ENCODE peak calls at places on chromosomes 7 and 10, in six cellular contexts. H is IMR-90, I is H9, D is neuronal stem cell, G is trophoblast cell, O is H1. Y is an unnamed sample.

GRCh38 chr7:130374507-130374906 is 5.8 kb upstream of the CPA1 start:
- DNase-seq in D (no peak), G (no peak), H (no peak), O (no peak), I (no peak), Y (no peak)

GRCh38 chr10:17412323-17412722 is 42.1 kb downstream of the ST8SIA6 start:
- DNase-seq in I (peak), O (no peak), G (no peak), D (no peak), H (no peak), Y (no peak)

GRCh38 chr7:2043316-2044039 is 189.3 kb downstream of the MAD1L1 start:
- DNase-seq in O (no peak), G (no peak), H (no peak), I (no peak), D (no peak), Y (no peak)

GRCh38 chr10:48901152-48901705 is 38.4 kb downstream of the LRRC18 start:
- DNase-seq in I (no peak), H (no peak), D (no peak), G (no peak), O (peak), Y (no peak)

GRCh38 chr7:139570119-139570518 is 46.6 kb downstream of the CLEC2L start:
- DNase-seq in G (peak), D (peak), H (no peak), I (no peak), O (no peak), Y (no peak)

GRCh38 chr10:31928531-31929259 is at the start of gene ARHGAP12:
- DNase-seq in I (peak), D (peak), G (peak), O (peak), H (peak), Y (peak)

GRCh38 chr7:14340415-14341079 is 351.1 kb upstream of the ETV1 start:
- DNase-seq in I (no peak), D (no peak), G (no peak), O (no peak), H (no peak), Y (no peak)

GRCh38 chr10:122154733-122155366 is 116.2 kb upstream of the BTBD16 start:
- DNase-seq in I (peak), G (no peak), H (peak), D (no peak), O (no peak), Y (peak)

GRCh38 chr7:149171894-149172533 is 23.3 kb upstream of the ZNF282 start:
- DNase-seq in G (peak), I (no peak), O (no peak), D (no peak), H (peak), Y (peak)

GRCh38 chr7:140008755-140009610 is 53.8 kb downstream of the PARP12 start:
- DNase-seq in I (no peak), D (no peak), G (no peak), H (no peak), O (no peak), Y (no peak)

GRCh38 chr7:154569916-154570315 is 433.0 kb downstream of the PAXIP1 start:
- DNase-seq in O (no peak), I (no peak), H (no peak), D (no peak), G (no peak), Y (no peak)

GRCh38 chr10:97875391-97875790 is 25.7 kb downstream of the GOLGA7B start:
- DNase-seq in G (no peak), O (no peak), H (no peak), D (no peak), I (no peak), Y (no peak)

GRCh38 chr10:25175527-25176420 is 973 bp downstream of the GPR158 start:
- DNase-seq in D (peak), H (no peak), G (peak), I (peak), O (peak), Y (peak)

GRCh38 chr7:105219771-105220160 is 169.0 kb downstream of the SRPK2 start:
- DNase-seq in H (peak), I (no peak), D (no peak), O (no peak), G (peak), Y (no peak)

DNA sequence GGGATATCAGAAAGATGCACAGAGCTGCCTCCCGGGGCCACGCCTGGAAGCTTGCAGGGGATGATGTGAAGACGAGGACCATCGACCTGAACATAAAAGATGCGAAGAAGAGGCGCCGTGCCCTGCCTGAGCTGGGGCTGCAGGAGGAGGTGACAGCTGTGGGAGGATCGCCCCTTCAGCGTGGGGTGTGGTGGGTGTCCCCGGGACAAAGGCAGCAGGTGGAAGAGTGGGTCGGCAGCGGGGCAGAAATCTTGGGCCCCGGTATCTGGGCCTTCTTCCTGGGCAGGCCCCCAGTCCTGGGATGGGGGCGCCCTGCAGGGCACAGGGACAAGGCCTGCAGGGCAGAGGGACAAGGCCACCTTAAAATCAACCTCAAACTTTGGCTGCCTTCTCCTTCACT is 134.9 kb downstream of the OR13A1 start:
- DNase-seq in O (no peak), G (no peak), I (no peak), H (no peak), D (no peak), Y (no peak)
- H4K91ac ChIP-seq in O (no peak), G (no peak), I (no peak), H (no peak), D (no peak), Y (no peak)

GRCh38 chr10:78935697-78936407 is 132.9 kb upstream of the ZMIZ1 start:
- DNase-seq in I (no peak), O (no peak), H (no peak), D (no peak), G (no peak), Y (no peak)

GRCh38 chr10:78936412-78937342 is 132.1 kb upstream of the ZMIZ1 start:
- DNase-seq in G (no peak), H (no peak), O (no peak), D (no peak), I (no peak), Y (peak)

GRCh38 chr10:78938695-78939672 is 129.8 kb upstream of the ZMIZ1 start:
- DNase-seq in D (no peak), H (no peak), G (no peak), I (no peak), O (no peak), Y (no peak)

GRCh38 chr10:78937800-78938694 is 130.7 kb upstream of the ZMIZ1 start:
- DNase-seq in H (no peak), G (no peak), O (no peak), D (no peak), I (no peak), Y (peak)

GRCh38 chr10:78937388-78937787 is 131.4 kb upstream of the ZMIZ1 start:
- DNase-seq in H (no peak), O (no peak), D (no peak), G (no peak), I (no peak), Y (no peak)
- H3K27ac ChIP-seq in H (no peak), O (no peak), D (no peak), G (no peak), I (no peak), Y (no peak)

DNA sequence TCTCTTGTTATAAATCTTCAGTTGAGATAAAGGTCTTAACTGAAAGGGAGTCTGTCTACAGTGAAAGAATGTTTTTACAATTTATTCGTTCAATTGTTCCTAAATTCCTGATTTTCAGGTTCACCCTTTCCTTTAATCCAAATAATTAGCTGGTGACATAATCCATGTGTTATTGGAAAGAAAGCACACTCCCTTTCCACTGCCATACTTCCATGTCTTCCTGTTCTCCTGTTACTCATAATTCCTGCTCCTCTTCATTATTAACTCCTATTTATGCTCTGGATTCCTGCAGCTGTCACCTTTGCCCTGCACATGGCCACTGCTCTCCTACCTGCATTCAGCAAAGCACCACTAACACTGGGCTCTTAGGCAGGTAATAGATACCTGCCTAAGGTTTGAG is 40.0 kb upstream of the FAM3C start:
- DNase-seq in I (no peak), G (peak), O (no peak), D (no peak), H (no peak), Y (no peak)
- H4K91ac ChIP-seq in I (no peak), G (no peak), O (no peak), D (no peak), H (no peak), Y (no peak)

GRCh38 chr10:70146489-70147488 is at the start of gene TYSND1:
- DNase-seq in I (peak), G (peak), H (peak), D (peak), O (peak), Y (peak)

GRCh38 chr10:70142555-70142954 is 3.9 kb downstream of the TYSND1 start:
- DNase-seq in G (no peak), H (no peak), I (no peak), D (no peak), O (peak), Y (no peak)

GRCh38 chr10:70145666-70146488 is 623 bp downstream of the TYSND1 start:
- DNase-seq in H (peak), I (peak), G (peak), D (peak), O (peak), Y (peak)

GRCh38 chr10:70144372-70145110 is 2.0 kb downstream of the TYSND1 start:
- DNase-seq in O (peak), D (no peak), I (no peak), H (no peak), G (no peak), Y (no peak)

DNA sequence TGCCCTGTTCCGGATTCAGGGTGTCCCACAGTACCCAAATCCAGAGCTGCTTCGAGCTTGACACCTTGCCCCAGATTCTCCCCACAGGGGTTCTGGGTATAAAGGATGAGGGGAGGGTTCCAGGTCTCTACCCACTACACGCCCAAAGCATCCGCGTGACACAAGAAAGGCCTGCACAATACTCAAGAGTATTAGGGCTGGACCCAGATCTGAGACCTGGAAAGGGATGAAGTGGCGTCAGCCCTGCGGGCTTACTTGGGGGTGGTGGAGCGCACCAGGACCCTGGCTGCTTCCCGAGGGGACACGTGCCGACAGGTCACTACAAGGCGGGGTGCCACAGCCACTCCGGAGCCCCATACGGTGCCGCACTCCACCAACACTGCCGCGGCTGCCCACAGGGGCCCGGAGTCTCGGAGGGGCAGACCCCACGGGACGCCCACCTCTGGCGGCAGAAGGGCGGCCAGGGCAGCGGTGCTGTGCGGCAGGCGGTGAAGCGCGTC is 1.3 kb downstream of the TYSND1 start:
- DNase-seq in D (no peak), I (no peak), G (no peak), O (no peak), H (no peak), Y (peak)
- H3K27ac ChIP-seq in D (no peak), I (no peak), G (no peak), O (no peak), H (peak), Y (no peak)

GRCh38 chr7:30222519-30223213 is 61.7 kb upstream of the ZNRF2 start:
- DNase-seq in H (no peak), D (no peak), O (no peak), G (no peak), I (no peak), Y (no peak)
- H4K91ac ChIP-seq in H (no peak), D (no peak), O (no peak), G (no peak), I (no peak), Y (no peak)

GRCh38 chr7:44580945-44581344 is 1.1 kb downstream of the TMED4 start:
- DNase-seq in I (no peak), H (no peak), D (no peak), O (no peak), G (peak), Y (no peak)
- H3K27ac ChIP-seq in I (no peak), H (no peak), D (no peak), O (no peak), G (no peak), Y (no peak)

GRCh38 chr10:11231285-11231684 is 213.6 kb downstream of the CELF2 start:
- DNase-seq in D (no peak), O (no peak), G (no peak), I (no peak), H (no peak), Y (no peak)
- H4K91ac ChIP-seq in D (no peak), O (no peak), G (no peak), I (no peak), H (no peak), Y (no peak)

GRCh38 chr7:116618729-116619128 is 53.3 kb upstream of the MET start:
- DNase-seq in D (no peak), I (no peak), G (no peak), O (no peak), H (no peak), Y (no peak)

GRCh38 chr7:116610721-116611120 is 61.3 kb upstream of the MET start:
- DNase-seq in I (no peak), H (no peak), D (no peak), G (no peak), O (no peak), Y (no peak)

GRCh38 chr7:116617878-116618277 is 54.1 kb upstream of the MET start:
- DNase-seq in O (no peak), G (no peak), D (no peak), H (no peak), I (no peak), Y (no peak)

GRCh38 chr7:116616555-116617059 is 55.4 kb upstream of the MET start:
- DNase-seq in D (no peak), O (no peak), G (peak), H (peak), I (no peak), Y (no peak)

GRCh38 chr7:116614509-116615285 is 57.3 kb upstream of the MET start:
- DNase-seq in H (no peak), O (no peak), D (no peak), G (peak), I (no peak), Y (no peak)
- H3K27ac ChIP-seq in H (no peak), O (no peak), D (no peak), G (no peak), I (no peak), Y (no peak)

GRCh38 chr10:103698266-103698665 is 157.1 kb downstream of the SH3PXD2A start:
- DNase-seq in I (no peak), D (no peak), O (no peak), H (no peak), G (no peak), Y (no peak)
- H4K91ac ChIP-seq in I (no peak), D (no peak), O (no peak), H (no peak), G (no peak), Y (peak)

GRCh38 chr7:84039432-84039831 is 155.2 kb downstream of the SEMA3A start:
- DNase-seq in I (no peak), O (no peak), D (no peak), G (no peak), H (no peak), Y (no peak)
- H3K27ac ChIP-seq in I (no peak), O (no peak), D (no peak), G (no peak), H (no peak), Y (no peak)